ENCODE peak calls at places on chromosomes 2 and 18, in seven cellular contexts. P, H, F, A, N, C and K are unnamed samples.
A peak's percentile ranks its signal among the peaks of the same experiment; 100 is the strongest.

GRCh38 chr2:164992818-164993217 is 37.5 kb upstream of the SLC38A11 start:
- DNase-seq in C (peak; percentile 16), A (peak; percentile 80), F (peak; percentile 80), P (no peak), H (peak; percentile 58), N (peak; percentile 45), K (peak; percentile 71)

GRCh38 chr2:84939426-84940087 is 31.4 kb upstream of the KCMF1 start:
- DNase-seq in N (no peak), H (no peak), P (peak; percentile 99), F (peak; percentile 49), C (no peak), A (no peak), K (no peak)

GRCh38 chr2:59256290-59256689 is 1015.2 kb upstream of the FANCL start:
- DNase-seq in H (no peak), A (no peak), N (no peak), P (no peak), F (no peak), C (no peak), K (no peak)

GRCh38 chr2:198314559-198315153 is 510.3 kb downstream of the PLCL1 start:
- DNase-seq in H (peak; percentile 54), A (peak; percentile 39), P (peak; percentile 4), F (peak; percentile 56), N (no peak), C (no peak), K (peak; percentile 59)

GRCh38 chr2:159177957-159178356 is 108.5 kb downstream of the WDSUB1 start:
- DNase-seq in C (no peak), F (no peak), N (no peak), H (no peak), P (no peak), A (no peak), K (no peak)

GRCh38 chr2:81658227-81658626 is 1353.7 kb upstream of the LRRTM1 start:
- DNase-seq in C (no peak), A (peak; percentile 18), H (peak; percentile 98), N (no peak), P (no peak), F (peak; percentile 64), K (no peak)

GRCh38 chr2:133986076-133986837 is 267.6 kb upstream of the MGAT5 start:
- DNase-seq in P (no peak), H (no peak), N (no peak), A (no peak), F (no peak), C (no peak), K (no peak)

GRCh38 chr18:67041334-67041733 is 437.4 kb upstream of the CDH19 start:
- DNase-seq in N (no peak), F (no peak), A (no peak), P (no peak), C (no peak), H (no peak), K (no peak)

GRCh38 chr2:37167636-37168182 is 10.9 kb upstream of the EIF2AK2 start:
- DNase-seq in F (peak; percentile 54), H (no peak), C (no peak), A (no peak), P (no peak), N (no peak), K (no peak)

GRCh38 chr18:55444496-55444895 is 143.5 kb downstream of the TCF4 start:
- DNase-seq in A (no peak), N (no peak), H (no peak), C (no peak), P (no peak), F (no peak), K (no peak)

GRCh38 chr18:3661121-3661520 is 211.1 kb downstream of the TGIF1 start:
- DNase-seq in C (peak; percentile 31), N (no peak), A (no peak), P (no peak), H (no peak), F (no peak), K (no peak)

GRCh38 chr2:39488450-39488849 is 51.4 kb upstream of the MAP4K3 start:
- DNase-seq in C (no peak), H (no peak), A (peak; percentile 83), P (no peak), N (no peak), F (peak; percentile 75), K (peak; percentile 83)

GRCh38 chr2:172985139-172985874 is 90.3 kb upstream of the MAP3K20 start:
- DNase-seq in F (peak; percentile 81), H (peak; percentile 4), P (no peak), N (peak; percentile 3), C (no peak), A (no peak), K (peak; percentile 58)

GRCh38 chr2:150587547-150588209 is 100.2 kb upstream of the RND3 start:
- DNase-seq in N (no peak), A (no peak), C (no peak), F (no peak), H (no peak), P (no peak), K (no peak)

GRCh38 chr18:49565101-49565500 is 3.2 kb downstream of the LIPG start:
- DNase-seq in P (no peak), C (no peak), A (no peak), N (no peak), F (no peak), H (no peak), K (no peak)
- H3K4me3 ChIP-seq in P (no peak overlapping the region), C (no peak overlapping the region), A (no peak overlapping the region), N (no peak overlapping the region), F (no peak overlapping the region), H (no peak overlapping the region), K (no peak overlapping the region)

DNA sequence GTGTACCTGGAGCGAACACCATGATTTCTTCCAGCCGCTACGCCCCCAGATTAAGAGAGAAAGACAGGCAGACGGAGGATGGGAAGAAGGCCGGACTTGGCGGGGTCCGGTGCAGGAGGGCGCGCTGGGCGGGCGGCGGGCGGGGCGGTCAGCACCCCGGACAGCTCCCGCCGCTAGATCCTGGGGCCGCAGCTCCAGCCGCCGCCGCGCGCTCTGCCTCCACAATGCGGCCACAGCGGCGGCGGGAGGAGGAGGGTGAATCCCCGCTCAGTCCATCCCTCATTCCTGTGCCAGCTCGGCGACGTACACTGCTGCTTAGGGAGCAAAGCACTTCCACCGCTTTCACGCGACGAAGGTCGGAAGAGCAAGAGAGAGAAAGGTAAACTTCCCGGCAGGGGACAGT is at the start of gene AKAIN1:
- DNase-seq in P (no peak), A (peak; percentile 1), H (no peak), C (peak; percentile 71), F (no peak), N (peak; percentile 60), K (peak; percentile 31)
- TF ChIP-seq MAX in P (no peak), A (no peak), H (no peak), C (no peak), F (no peak), N (no peak), K (no peak)

GRCh38 chr2:237408280-237408679 is 5.7 kb downstream of the COL6A3 start:
- DNase-seq in F (no peak), C (no peak), A (no peak), P (no peak), N (no peak), H (no peak), K (no peak)
- H3K4me3 ChIP-seq in F (no peak overlapping the region), C (no peak overlapping the region), A (no peak overlapping the region), P (no peak overlapping the region), N (no peak overlapping the region), H (no peak overlapping the region), K (no peak overlapping the region)

GRCh38 chr18:25873833-25874232 is 216.6 kb downstream of the SS18 start:
- DNase-seq in N (no peak), A (no peak), H (no peak), F (no peak), C (no peak), P (no peak), K (no peak)

GRCh38 chr18:25876334-25876979 is 214.0 kb downstream of the SS18 start:
- DNase-seq in P (no peak), C (no peak), H (no peak), F (no peak), N (peak; percentile 34), A (no peak), K (peak; percentile 15)

GRCh38 chr18:25880441-25880840 is 210.0 kb downstream of the SS18 start:
- DNase-seq in H (no peak), F (no peak), A (no peak), C (no peak), N (no peak), P (no peak), K (no peak)

GRCh38 chr18:25875574-25875973 is 214.8 kb downstream of the SS18 start:
- DNase-seq in P (no peak), H (no peak), A (no peak), N (no peak), F (no peak), C (no peak), K (no peak)
- TF ChIP-seq MAX in P (no peak), H (no peak), A (no peak), N (no peak), F (no peak), C (no peak), K (no peak)

GRCh38 chr2:60961457-60961856 is 56.1 kb upstream of the PEX13 start:
- DNase-seq in P (no peak), F (peak; percentile 63), C (no peak), N (no peak), A (no peak), H (no peak), K (no peak)
- H3K4me3 ChIP-seq in P (no peak overlapping the region), F (no peak overlapping the region), C (no peak overlapping the region), N (no peak overlapping the region), A (no peak overlapping the region), H (no peak overlapping the region), K (no peak overlapping the region)

GRCh38 chr2:97731274-97732050 is 18.1 kb downstream of the ZAP70 start:
- DNase-seq in P (no peak), N (no peak), F (no peak), C (no peak), A (no peak), H (no peak), K (no peak)

GRCh38 chr2:97734061-97734912 is 20.9 kb downstream of the ZAP70 start:
- DNase-seq in F (no peak), N (no peak), C (no peak), P (no peak), A (no peak), H (no peak), K (no peak)

GRCh38 chr2:97730245-97730644 is 16.9 kb downstream of the ZAP70 start:
- DNase-seq in A (no peak), N (no peak), F (no peak), C (no peak), P (no peak), H (no peak), K (no peak)

GRCh38 chr2:97733341-97734035 is 20.1 kb downstream of the ZAP70 start:
- DNase-seq in C (no peak), F (no peak), P (no peak), N (no peak), H (no peak), A (no peak), K (no peak)

DNA sequence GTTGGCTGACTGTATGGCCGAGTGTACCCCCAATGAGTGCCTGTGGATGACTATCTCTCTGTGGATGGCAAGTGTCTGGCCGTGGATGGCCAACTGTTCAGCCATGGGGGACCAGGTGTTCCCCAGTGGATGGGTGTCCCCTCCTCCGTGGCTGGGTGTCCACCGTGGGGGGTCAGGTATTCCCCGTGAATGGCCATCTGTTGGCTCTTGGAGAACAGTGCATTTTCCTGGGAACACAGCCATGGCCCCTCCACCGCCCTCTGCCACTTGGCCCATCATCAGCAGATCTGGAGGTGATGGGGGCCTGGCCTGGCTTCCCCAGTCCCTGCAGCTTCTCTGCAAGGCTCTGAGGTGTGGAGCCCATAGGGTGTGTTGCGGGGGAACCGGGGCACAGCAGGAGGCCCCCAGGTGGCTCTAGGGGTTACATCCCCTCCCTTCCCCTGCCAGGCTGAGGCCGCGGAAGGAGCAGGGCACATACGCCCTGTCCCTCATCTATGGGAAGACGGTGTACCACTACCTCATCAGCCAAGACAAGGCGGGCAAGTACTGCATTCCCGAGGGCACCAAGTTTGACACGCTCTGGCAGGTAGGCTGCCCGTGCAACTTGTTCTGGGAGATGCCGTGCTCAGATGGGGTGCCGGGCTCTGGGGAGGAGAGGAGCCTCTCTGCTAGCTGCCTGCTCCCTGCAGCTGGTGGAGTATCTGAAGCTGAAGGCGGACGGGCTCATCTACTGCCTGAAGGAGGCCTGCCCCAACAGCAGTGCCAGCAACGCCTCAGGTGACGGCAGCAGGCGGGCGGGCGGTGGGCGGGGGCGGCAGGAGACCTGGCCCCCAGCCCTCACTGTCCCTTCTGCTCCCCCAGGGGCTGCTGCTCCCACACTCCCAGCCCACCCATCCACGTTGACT is 19.3 kb downstream of the ZAP70 start:
- DNase-seq in H (no peak), N (no peak), C (no peak), A (no peak), F (no peak), P (no peak), K (no peak)
- TF ChIP-seq MAX in H (no peak), N (no peak), C (no peak), A (no peak), F (no peak), P (no peak), K (no peak)